ENCODE peak calls at places on chromosomes 11 and 22, in four cellular contexts. N, E, I and K are unnamed samples.

GRCh38 chr11:117862753-117863152 is 13.7 kb downstream of the FXYD6 start:
- DNase-seq in N (no peak), E (no peak), I (no peak), K (no peak)

GRCh38 chr11:10522276-10522675 is 18.7 kb downstream of the RNF141 start:
- DNase-seq in N (no peak), E (no peak), I (no peak), K (no peak)

GRCh38 chr11:16831281-16832192 is 93.1 kb downstream of the C11orf58 start:
- DNase-seq in N (no peak), E (no peak), I (no peak), K (no peak)

GRCh38 chr22:30275625-30276024 is 9.0 kb upstream of the OSM start:
- DNase-seq in N (no peak), E (peak), I (no peak), K (no peak)

GRCh38 chr22:25282671-25283561 is 63.5 kb downstream of the CRYBB2 start:
- DNase-seq in N (no peak), E (no peak), I (no peak), K (no peak)

GRCh38 chr22:36304429-36304828 is 51.5 kb downstream of the APOL1 start:
- DNase-seq in N (peak), E (no peak), I (no peak), K (no peak)

GRCh38 chr22:27207907-27208306 is 550.5 kb downstream of the MIAT start:
- DNase-seq in N (peak), E (no peak), I (peak), K (no peak)

GRCh38 chr11:128763224-128763623 is 69.4 kb downstream of the FLI1 start:
- DNase-seq in N (peak), E (no peak), I (no peak), K (no peak)

GRCh38 chr11:34354782-34355181 is 3.0 kb downstream of the ABTB2 start:
- DNase-seq in N (peak), E (no peak), I (no peak), K (no peak)
- H3K4me3 ChIP-seq in N (no peak), E (no peak), I (peak), K (no peak)

DNA sequence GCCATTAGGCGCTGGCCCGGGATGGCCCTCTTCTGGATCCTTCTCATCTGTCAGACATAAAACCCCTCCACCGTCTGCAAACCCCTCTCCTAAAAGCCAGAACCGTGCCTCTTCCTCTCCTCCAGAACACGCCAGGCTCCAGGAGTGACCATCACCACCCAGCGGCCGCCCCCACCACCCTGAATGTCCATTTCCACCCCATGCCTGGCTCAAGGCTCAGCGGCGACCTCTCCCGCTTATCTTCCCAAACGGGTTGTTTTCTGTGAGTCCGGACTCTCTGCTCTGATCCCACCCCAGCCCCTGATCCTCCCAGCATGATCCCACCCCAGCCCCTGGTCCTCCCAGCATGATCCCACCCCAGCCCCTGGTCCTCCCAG is 37.6 kb downstream of the CELSR1 start:
- DNase-seq in N (no peak), E (no peak), I (no peak), K (no peak)
- H3K4me3 ChIP-seq in N (no peak), E (no peak), I (no peak), K (no peak)

GRCh38 chr22:47408409-47408808 is 646.0 kb downstream of the TBC1D22A start:
- DNase-seq in N (no peak), E (peak), I (no peak), K (no peak)

GRCh38 chr22:47407626-47408025 is 645.2 kb downstream of the TBC1D22A start:
- DNase-seq in N (no peak), E (no peak), I (no peak), K (peak)

GRCh38 chr22:47406896-47407295 is 644.4 kb downstream of the TBC1D22A start:
- DNase-seq in N (no peak), E (no peak), I (no peak), K (no peak)

GRCh38 chr22:47402876-47403525 is 640.6 kb downstream of the TBC1D22A start:
- DNase-seq in N (no peak), E (no peak), I (no peak), K (no peak)

GRCh38 chr22:47406180-47406723 is 643.8 kb downstream of the TBC1D22A start:
- DNase-seq in N (no peak), E (no peak), I (no peak), K (no peak)
- H3K4me3 ChIP-seq in N (no peak), E (no peak), I (no peak), K (no peak)

GRCh38 chr11:124869331-124869730 is 4.1 kb downstream of the ROBO3 start:
- DNase-seq in N (no peak), E (no peak), I (no peak), K (no peak)

GRCh38 chr11:124869856-124870387 is 4.7 kb downstream of the ROBO3 start:
- DNase-seq in N (no peak), E (no peak), I (no peak), K (no peak)

GRCh38 chr11:124867700-124868099 is 2.5 kb downstream of the ROBO3 start:
- DNase-seq in N (peak), E (peak), I (peak), K (peak)

GRCh38 chr11:124870430-124870829 is 5.2 kb downstream of the ROBO3 start:
- DNase-seq in N (no peak), E (no peak), I (no peak), K (no peak)

DNA sequence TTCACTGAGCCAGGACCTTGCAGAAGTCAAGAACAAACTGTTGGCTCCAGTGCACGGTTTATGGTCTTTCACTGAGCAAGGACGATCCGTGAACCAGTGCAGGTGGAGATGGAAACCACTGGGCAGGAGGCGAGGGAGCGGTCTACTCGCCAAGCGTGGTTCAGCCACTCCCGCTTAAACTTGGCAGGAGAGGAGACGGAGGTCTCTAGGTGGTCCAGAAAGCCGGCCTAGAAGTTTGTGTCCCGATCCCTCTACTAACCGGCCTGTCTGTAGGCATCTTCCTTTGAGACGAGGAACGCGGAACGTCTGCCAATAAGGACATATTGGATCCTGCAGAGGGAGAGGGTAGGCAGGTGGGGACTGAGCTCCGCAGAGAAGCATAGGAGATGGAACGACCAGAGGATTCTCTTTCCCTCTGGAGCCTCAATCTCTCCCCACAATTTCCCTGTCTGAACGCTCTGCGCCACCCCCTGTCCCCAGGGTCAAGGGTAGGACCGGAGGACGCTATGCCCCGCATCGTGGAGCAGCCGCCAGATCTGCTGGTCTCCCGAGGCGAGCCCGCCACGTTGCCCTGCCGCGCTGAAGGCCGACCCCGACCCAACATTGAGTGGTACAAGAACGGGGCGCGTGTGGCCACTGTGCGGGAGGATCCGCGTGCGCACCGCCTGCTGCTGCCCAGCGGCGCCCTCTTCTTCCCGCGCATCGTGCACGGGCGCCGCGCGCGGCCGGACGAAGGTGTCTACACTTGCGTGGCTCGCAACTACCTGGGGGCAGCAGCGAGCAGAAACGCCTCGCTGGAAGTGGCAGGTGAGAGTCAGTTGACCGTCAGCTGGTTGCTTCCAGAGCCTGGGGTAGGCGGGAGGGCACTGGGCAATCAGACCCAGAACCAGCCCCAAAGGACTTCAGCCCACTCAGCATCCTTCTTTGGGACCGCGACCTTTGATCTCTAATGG is 3.4 kb downstream of the ROBO3 start:
- DNase-seq in N (no peak), E (no peak), I (no peak), K (no peak)
- H3K4me3 ChIP-seq in N (no peak), E (no peak), I (no peak), K (no peak)

GRCh38 chr22:39917091-39917703 is 16.3 kb downstream of the GRAP2 start:
- DNase-seq in N (no peak), E (no peak), I (no peak), K (peak)

GRCh38 chr22:39914584-39914983 is 13.7 kb downstream of the GRAP2 start:
- DNase-seq in N (no peak), E (no peak), I (no peak), K (no peak)

GRCh38 chr22:39917776-39918493 is 17.1 kb downstream of the GRAP2 start:
- DNase-seq in N (no peak), E (no peak), I (peak), K (no peak)

GRCh38 chr22:39915295-39915726 is 14.4 kb downstream of the GRAP2 start:
- DNase-seq in N (no peak), E (no peak), I (no peak), K (peak)

DNA sequence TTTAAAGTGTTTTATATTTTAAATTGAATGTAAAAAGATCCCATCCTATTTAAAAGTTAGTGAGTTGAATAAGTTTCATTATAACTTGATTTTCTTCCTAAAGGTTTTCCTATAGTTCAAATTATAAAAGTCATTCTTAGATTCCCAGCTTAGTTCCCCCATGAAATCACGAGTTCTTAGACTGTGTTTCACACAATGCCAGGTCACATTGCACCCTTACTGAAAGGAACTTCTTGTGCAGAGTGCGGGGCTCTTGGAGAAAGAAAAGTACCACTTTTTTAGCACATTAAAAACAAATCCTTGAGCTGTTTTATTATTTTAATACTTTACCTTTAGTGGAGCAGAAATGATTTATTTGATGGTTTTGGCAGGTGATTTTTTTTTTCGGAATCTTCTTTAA is 15.6 kb downstream of the GRAP2 start:
- DNase-seq in N (no peak), E (no peak), I (no peak), K (no peak)
- H3K4me3 ChIP-seq in N (no peak), E (no peak), I (no peak), K (no peak)

DNA sequence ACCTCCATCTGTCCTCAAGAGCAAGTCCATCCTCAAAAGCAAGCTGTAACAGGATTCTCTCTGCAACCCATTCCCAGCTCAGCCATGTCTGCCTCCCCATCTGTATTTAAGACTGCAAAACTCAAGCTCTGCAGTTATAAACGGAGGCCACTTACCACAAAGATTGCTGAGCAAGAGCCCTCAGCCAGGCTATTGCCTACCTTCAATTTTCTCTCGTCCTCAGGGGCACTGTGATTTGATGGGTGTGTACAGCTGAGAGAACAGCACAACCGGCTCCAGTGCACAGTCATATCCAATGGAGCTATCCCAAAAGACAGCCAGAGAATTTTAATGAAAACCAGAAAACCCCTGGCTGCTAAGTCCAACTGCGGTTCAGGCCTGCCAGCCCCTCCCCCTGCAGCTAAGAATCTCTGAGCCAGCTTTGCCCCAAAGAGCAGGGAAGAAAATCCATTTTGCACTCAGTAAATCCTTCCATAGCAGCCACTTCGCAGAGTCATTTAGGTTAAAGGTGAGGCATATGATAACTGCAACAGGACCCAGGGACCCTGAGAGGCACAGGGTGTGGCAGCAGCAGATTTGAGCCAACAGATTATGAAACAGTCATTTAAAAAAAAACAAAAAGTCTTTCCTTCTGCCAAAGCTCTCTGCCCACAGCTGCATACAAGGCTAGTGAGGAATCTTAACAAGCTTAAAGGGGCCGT is 37.6 kb downstream of the RAB30 start:
- DNase-seq in N (peak), E (no peak), I (peak), K (no peak)
- H3K4me3 ChIP-seq in N (no peak), E (no peak), I (no peak), K (no peak)

GRCh38 chr11:27701262-27702105 is 1.2 kb upstream of the BDNF start:
- DNase-seq in N (peak), E (peak), I (peak), K (peak)
- H3K4me3 ChIP-seq in N (peak), E (peak), I (peak), K (peak)

GRCh38 chr22:46045459-46046298 is 68.7 kb upstream of the WNT7B start:
- DNase-seq in N (no peak), E (no peak), I (no peak), K (no peak)

GRCh38 chr22:46044718-46045458 is 67.9 kb upstream of the WNT7B start:
- DNase-seq in N (no peak), E (no peak), I (no peak), K (peak)

GRCh38 chr22:46047841-46048595 is 71.1 kb upstream of the WNT7B start:
- DNase-seq in N (no peak), E (no peak), I (no peak), K (no peak)

GRCh38 chr22:46047226-46047625 is 70.3 kb upstream of the WNT7B start:
- DNase-seq in N (no peak), E (no peak), I (no peak), K (no peak)

GRCh38 chr22:46046299-46046685 is 69.3 kb upstream of the WNT7B start:
- DNase-seq in N (no peak), E (no peak), I (no peak), K (no peak)
- H3K4me3 ChIP-seq in N (no peak), E (no peak), I (no peak), K (no peak)

DNA sequence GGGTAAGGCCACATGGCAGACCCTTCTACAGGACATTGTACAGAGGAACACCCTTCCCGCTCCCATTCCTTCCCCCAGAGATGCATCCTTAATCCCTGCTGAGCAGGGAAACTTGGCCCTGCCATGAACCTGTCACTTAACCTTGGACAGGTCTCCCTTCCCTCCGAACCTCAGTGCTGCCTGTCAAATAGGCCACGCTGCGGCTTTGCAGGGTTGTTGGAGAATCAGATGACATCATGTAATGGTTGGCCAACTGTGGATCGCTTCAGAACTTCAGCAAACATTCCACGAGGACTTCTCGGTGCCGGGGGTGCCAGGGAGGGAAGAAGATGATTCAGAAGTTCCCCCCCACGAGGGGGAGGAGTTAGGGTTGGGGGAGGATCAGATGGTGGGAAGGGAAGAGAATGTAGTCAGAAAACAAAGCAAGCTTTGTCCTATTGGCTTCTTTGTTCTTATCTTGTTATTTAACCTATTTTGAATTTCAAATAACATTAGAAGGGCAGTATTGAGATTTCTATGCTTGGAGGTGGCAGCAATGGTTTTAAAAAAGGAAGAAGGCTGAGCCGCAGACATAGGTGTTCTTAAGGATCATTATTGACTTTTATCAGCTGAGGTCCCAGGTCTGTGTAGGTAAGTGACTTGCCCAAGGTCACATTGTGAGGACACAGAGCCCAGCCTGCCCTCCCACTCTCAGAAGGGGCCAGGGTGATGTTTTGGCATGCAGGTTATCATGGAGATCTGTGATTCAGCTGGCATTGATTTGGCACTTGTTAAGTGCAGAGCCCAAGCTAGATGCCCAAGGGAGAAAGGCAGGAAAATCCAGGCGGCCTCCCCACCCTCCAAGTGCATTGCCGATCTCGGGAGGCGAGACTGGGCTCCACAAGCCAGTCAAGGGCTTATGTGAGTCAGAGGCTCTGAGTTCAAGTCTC is 3.1 kb downstream of the CDC42EP1 start:
- DNase-seq in N (peak), E (peak), I (no peak), K (peak)
- H3K4me3 ChIP-seq in N (no peak), E (no peak), I (no peak), K (peak)

GRCh38 chr11:12123799-12124198 is 13.4 kb downstream of the MICAL2 start:
- DNase-seq in N (peak), E (no peak), I (no peak), K (no peak)
- H3K4me3 ChIP-seq in N (no peak), E (no peak), I (no peak), K (no peak)